ENCODE peak calls at places on chromosome 18, in ten cellular contexts. S is kidney tubule cell; Q is immature natural killer cell; U is mesothelial cell of epicardium; H is GM23338; C is stimulated activated CD4-positive, alpha-beta T cell treated with anti-CD3 and anti-CD28 coated beads, Interleukin-15, amount 100 ng/mL, for 24 hours; Y is NCI-H1694 treated with DMSO at 0.1 percent for 48 hours; I is activated naive CD8-positive, alpha-beta T cell treated with anti-CD3 and anti-CD28 coated beads, Interleukin-2, amount 10 ng/mL, durations not matched to agents 7 days and 5 days; X is hippocampal formation; V is activated naive CD4-positive, alpha-beta T cell. M is an unnamed sample.

GRCh38 chr18:63882333-63883141 is 5.0 kb upstream of the SERPINB2 start:
- DNase-seq in S (peak), Q (no peak), U (no peak), H (no peak), C (no peak), Y (no peak), I (no peak), X (no peak), V (no peak), M (no peak)

GRCh38 chr18:12282436-12283039 is 25.5 kb upstream of the TUBB6 start:
- DNase-seq in S (peak), Q (no peak), U (no peak), H (no peak), C (no peak), Y (no peak), I (no peak), X (no peak), V (no peak), M (no peak)

GRCh38 chr18:29449424-29449823 is 1272.5 kb upstream of the CDH2 start:
- DNase-seq in S (no peak), Q (no peak), U (no peak), H (no peak), C (no peak), Y (no peak), I (no peak), X (no peak), V (no peak), M (no peak)

GRCh38 chr18:69936191-69936558 is 11.5 kb downstream of the CD226 start:
- DNase-seq in S (peak), Q (peak), U (no peak), H (no peak), C (no peak), Y (no peak), I (no peak), X (no peak), V (no peak), M (no peak)

GRCh38 chr18:12308386-12309100 is 502 bp downstream of the TUBB6 start:
- DNase-seq in S (peak), Q (no peak), U (peak), H (peak), C (peak), Y (peak), I (peak), X (no peak), V (no peak), M (peak)

GRCh38 chr18:70334728-70335329 is 46.0 kb downstream of the SOCS6 start:
- DNase-seq in S (peak), Q (no peak), U (no peak), H (no peak), C (no peak), Y (no peak), I (no peak), X (no peak), V (no peak), M (no peak)

GRCh38 chr18:49055787-49056186 is 105.0 kb upstream of the SMAD7 start:
- DNase-seq in S (peak), Q (peak), U (no peak), H (no peak), C (peak), Y (no peak), I (no peak), X (no peak), V (no peak), M (no peak)

GRCh38 chr18:8831531-8831930 is 126.2 kb downstream of the MTCL1 start:
- DNase-seq in S (no peak), Q (no peak), U (no peak), H (no peak), C (no peak), Y (no peak), I (no peak), X (no peak), V (no peak), M (no peak)

GRCh38 chr18:79368681-79369080 is 27.0 kb upstream of the NFATC1 start:
- DNase-seq in S (no peak), Q (no peak), U (no peak), H (no peak), C (no peak), Y (no peak), I (no peak), X (no peak), V (no peak), M (no peak)

GRCh38 chr18:79862562-79862961 is 64.8 kb downstream of the KCNG2 start:
- DNase-seq in S (no peak), Q (no peak), U (no peak), H (no peak), C (no peak), Y (no peak), I (no peak), X (no peak), V (no peak), M (no peak)

GRCh38 chr18:35736696-35737095 is 155.2 kb downstream of the GALNT1 start:
- DNase-seq in S (no peak), Q (no peak), U (no peak), H (no peak), C (no peak), Y (no peak), I (no peak), X (no peak), V (no peak), M (no peak)

GRCh38 chr18:10143601-10144000 is 229.8 kb downstream of the VAPA start:
- DNase-seq in S (no peak), Q (no peak), U (peak), H (no peak), C (no peak), Y (no peak), I (no peak), X (no peak), V (no peak), M (no peak)

GRCh38 chr18:44495151-44495550 is 185.5 kb upstream of the SETBP1 start:
- DNase-seq in S (no peak), Q (no peak), U (no peak), H (no peak), C (no peak), Y (no peak), I (no peak), X (no peak), V (no peak), M (no peak)

GRCh38 chr18:50203801-50204604 is 9.1 kb upstream of the MYO5B start:
- DNase-seq in S (peak), Q (no peak), U (peak), H (peak), C (peak), Y (peak), I (no peak), X (peak), V (no peak), M (no peak)

GRCh38 chr18:25235648-25236047 is 116.3 kb downstream of the ZNF521 start:
- DNase-seq in S (no peak), Q (no peak), U (no peak), H (no peak), C (no peak), Y (no peak), I (no peak), X (no peak), V (no peak), M (no peak)

GRCh38 chr18:54359233-54359632 is 1.5 kb downstream of the C18orf54 start:
- DNase-seq in S (no peak), Q (no peak), U (no peak), H (no peak), C (no peak), Y (no peak), I (no peak), X (no peak), V (no peak), M (no peak)

GRCh38 chr18:23300211-23300887 is 152.7 kb upstream of the RIOK3 start:
- DNase-seq in S (no peak), Q (no peak), U (no peak), H (no peak), C (no peak), Y (no peak), I (no peak), X (no peak), V (no peak), M (no peak)

GRCh38 chr18:3616142-3616541 is 166.2 kb downstream of the TGIF1 start:
- DNase-seq in S (no peak), Q (no peak), U (no peak), H (no peak), C (no peak), Y (no peak), I (no peak), X (no peak), V (no peak), M (no peak)

GRCh38 chr18:29351171-29351570 is 1174.2 kb upstream of the CDH2 start:
- DNase-seq in S (no peak), Q (no peak), U (no peak), H (no peak), C (no peak), Y (no peak), I (no peak), X (no peak), V (no peak), M (no peak)

M was measured in omental fat pad.